ENCODE peak calls at places on chromosomes 4 and X, in eight cellular contexts. N, V, D, J, X, Z, F and E are unnamed samples.

GRCh38 chr4:95910749-95911148 is 70.9 kb downstream of the PDHA2 start:
- DNase-seq in D (no peak), X (no peak), N (no peak), Z (no peak), V (no peak), F (no peak), J (no peak), E (no peak)

GRCh38 chr4:110533940-110534339 is 58.0 kb downstream of the ENPEP start:
- DNase-seq in Z (no peak), X (peak), F (no peak), J (no peak), D (no peak), V (no peak), N (no peak), E (no peak)

GRCh38 chr4:124334119-124334518 is 378.4 kb downstream of the ANKRD50 start:
- DNase-seq in F (no peak), Z (no peak), X (peak), D (no peak), V (peak), N (no peak), J (no peak), E (no peak)

GRCh38 chr4:125198916-125199315 is 115.8 kb upstream of the FAT4 start:
- DNase-seq in V (no peak), N (no peak), X (no peak), Z (no peak), J (no peak), F (no peak), D (no peak), E (no peak)

GRCh38 chrX:149010026-149010898 is 494.8 kb downstream of the IDS start:
- DNase-seq in J (no peak), F (no peak), D (no peak), N (no peak), X (no peak), V (no peak), Z (no peak), E (no peak)

GRCh38 chr4:145814246-145814645 is 124.4 kb downstream of the ZNF827 start:
- DNase-seq in Z (no peak), D (no peak), N (no peak), X (no peak), J (no peak), F (no peak), V (no peak), E (no peak)

GRCh38 chr4:169015237-169015636 is 5.2 kb upstream of the CBR4 start:
- DNase-seq in X (no peak), N (no peak), J (no peak), Z (no peak), D (no peak), V (no peak), F (no peak), E (no peak)

GRCh38 chrX:70478521-70478920 is 33.9 kb downstream of the DLG3 start:
- DNase-seq in Z (no peak), V (no peak), D (no peak), F (no peak), N (no peak), J (no peak), X (no peak), E (no peak)

GRCh38 chrX:151488677-151489076 is 74.8 kb upstream of the PASD1 start:
- DNase-seq in V (no peak), J (no peak), Z (no peak), X (peak), D (no peak), N (peak), F (no peak), E (no peak)

GRCh38 chr4:139440971-139441370 is 12.9 kb upstream of the RAB33B start:
- DNase-seq in Z (no peak), F (no peak), N (no peak), X (no peak), D (no peak), V (no peak), J (no peak), E (no peak)

GRCh38 chr4:7264694-7265093 is 72.4 kb downstream of the SORCS2 start:
- DNase-seq in D (no peak), J (no peak), N (no peak), V (no peak), X (no peak), F (no peak), Z (no peak), E (no peak)

GRCh38 chr4:181272427-181272826 is 970.8 kb upstream of the TENM3 start:
- DNase-seq in F (no peak), Z (no peak), D (no peak), V (peak), J (no peak), N (no peak), X (no peak), E (no peak)

GRCh38 chrX:152892999-152893605 is 4.8 kb upstream of the ZNF185 start:
- DNase-seq in N (no peak), Z (no peak), J (no peak), V (no peak), X (no peak), F (no peak), D (peak), E (no peak)

GRCh38 chr4:53929311-53929710 is 135.1 kb downstream of the CHIC2 start:
- DNase-seq in Z (no peak), D (no peak), V (no peak), N (no peak), F (no peak), X (no peak), J (no peak), E (no peak)

GRCh38 chrX:22922961-22923360 is 76.8 kb upstream of the DDX53 start:
- DNase-seq in F (no peak), Z (no peak), N (no peak), J (no peak), X (no peak), V (no peak), D (no peak), E (no peak)